ENCODE peak calls at places on chromosomes 2 and 18, in five cellular contexts. J is CD8-positive, alpha-beta T cell; R is astrocyte; K is neural progenitor cell; E is fibroblast of lung. Z is an unnamed sample. For H3K36me3, the result is how much of the 10 kb centered on the place peaks cover.

GRCh38 chr2:147076634-147077033 is 768.2 kb upstream of the ACVR2A start:
- DNase-seq in R (peak), E (peak), J (no peak), K (no peak), Z (peak)

GRCh38 chr2:170641961-170642360 is 73.2 kb upstream of the SP5 start:
- DNase-seq in J (no peak), E (no peak), R (no peak), K (no peak), Z (no peak)

GRCh38 chr2:169664978-169665930 is 29.0 kb downstream of the CFAP210 start:
- DNase-seq in K (no peak), J (no peak), E (no peak), R (peak), Z (no peak)

GRCh38 chr2:102815285-102815684 is 53.5 kb downstream of the TMEM182 start:
- DNase-seq in E (no peak), J (no peak), K (no peak), R (no peak), Z (no peak)

GRCh38 chr2:149399934-149400615 is 69.7 kb downstream of the LYPD6 start:
- DNase-seq in K (no peak), J (no peak), E (peak), R (no peak), Z (no peak)

GRCh38 chr2:200469708-200470600 is 39.9 kb downstream of the KCTD18 start:
- DNase-seq in J (no peak), E (no peak), K (peak), R (peak), Z (no peak)

GRCh38 chr2:180240774-180241173 is 233.7 kb upstream of the CWC22 start:
- DNase-seq in K (no peak), E (peak), J (no peak), R (no peak), Z (peak)

GRCh38 chr2:152443771-152444170 is 108.8 kb downstream of the FMNL2 start:
- DNase-seq in K (no peak), R (peak), J (no peak), E (peak), Z (no peak)

GRCh38 chr18:57267368-57267767 is 85.0 kb upstream of the ST8SIA3 start:
- DNase-seq in E (no peak), K (no peak), R (no peak), J (no peak), Z (no peak)

GRCh38 chr2:39737661-39738060 is 41.4 kb downstream of the THUMPD2 start:
- DNase-seq in R (peak), K (peak), J (no peak), E (peak), Z (peak)

GRCh38 chr2:172288603-172289002 is 138.8 kb upstream of the ITGA6 start:
- DNase-seq in J (peak), K (no peak), E (no peak), R (peak), Z (peak)

GRCh38 chr2:234677758-234678538 is 181.1 kb upstream of the ARL4C start:
- DNase-seq in E (peak), R (peak), J (no peak), K (no peak), Z (peak)

GRCh38 chr2:45329045-45329677 is 281.9 kb downstream of the SRBD1 start:
- DNase-seq in E (peak), K (peak), R (peak), J (no peak), Z (peak)

GRCh38 chr18:42915240-42915791 is 200.2 kb downstream of the RIT2 start:
- DNase-seq in J (no peak), K (peak), R (no peak), E (no peak), Z (no peak)

GRCh38 chr2:128276878-128277675 is 41.6 kb downstream of the HS6ST1 start:
- DNase-seq in J (no peak), R (peak), K (no peak), E (no peak), Z (no peak)

GRCh38 chr18:32891797-32892196 is 119.0 kb upstream of the KLHL14 start:
- DNase-seq in J (no peak), E (peak), R (no peak), K (no peak), Z (no peak)

GRCh38 chr2:44479127-44479887 is 117.6 kb downstream of the CAMKMT start:
- DNase-seq in J (peak), E (peak), R (peak), K (peak), Z (peak)

GRCh38 chr2:108637304-108637669 is 82.0 kb upstream of the RANBP2 start:
- DNase-seq in E (peak), R (peak), J (no peak), K (no peak), Z (peak)

GRCh38 chr2:106293379-106293778 is 99.3 kb upstream of the UXS1 start:
- DNase-seq in E (no peak), R (no peak), J (no peak), K (no peak), Z (no peak)

GRCh38 chr2:156653670-156654069 is 217.5 kb downstream of the GPD2 start:
- DNase-seq in E (peak), K (no peak), R (no peak), J (no peak), Z (peak)

GRCh38 chr2:177553176-177553909 is 160.8 kb downstream of the AGPS start:
- DNase-seq in E (no peak), K (no peak), J (no peak), R (no peak), Z (peak)

GRCh38 chr2:176552456-176553135 is 283.4 kb downstream of the MTX2 start:
- DNase-seq in E (peak), J (no peak), R (peak), K (no peak), Z (no peak)

GRCh38 chr2:19538411-19538963 is 180.1 kb upstream of the OSR1 start:
- DNase-seq in R (peak), J (no peak), E (peak), K (no peak), Z (peak)

GRCh38 chr18:44715245-44715644 is 34.6 kb downstream of the SETBP1 start:
- DNase-seq in R (peak), J (no peak), K (peak), E (peak), Z (peak)

GRCh38 chr2:157784169-157784822 is 91.8 kb downstream of the ACVR1 start:
- DNase-seq in K (no peak), E (peak), R (peak), J (no peak), Z (peak)

GRCh38 chr18:49021076-49021432 is 70.3 kb upstream of the SMAD7 start:
- DNase-seq in J (no peak), K (no peak), E (no peak), R (no peak), Z (no peak)

GRCh38 chr2:42092084-42092996 is 44.5 kb downstream of the PKDCC start:
- DNase-seq in E (no peak), K (peak), R (peak), J (no peak), Z (peak)

DNA sequence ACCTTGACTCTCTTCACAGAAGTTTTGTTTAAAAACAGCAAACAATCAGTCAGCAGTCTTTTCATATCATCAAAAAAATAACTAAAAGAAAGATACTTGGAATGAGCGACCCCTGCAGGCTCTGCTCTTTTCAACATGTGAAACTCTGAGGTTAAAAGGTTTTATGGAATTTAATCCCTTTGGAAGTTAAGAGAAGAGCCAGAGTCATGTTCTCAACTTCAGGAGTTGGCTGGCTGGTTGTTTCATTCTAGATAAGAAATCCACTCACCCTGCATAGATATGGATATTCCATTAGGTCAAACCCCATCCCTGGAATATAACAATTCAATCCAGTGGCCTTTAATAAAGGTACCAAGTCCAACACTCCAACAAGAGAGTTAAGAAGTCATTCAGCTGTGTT is 115.6 kb upstream of the RMDN2 start:
- DNase-seq in J (no peak), R (no peak), K (peak), E (peak), Z (peak)
- TF ChIP-seq CTCF in J (peak), R (peak), K (peak), E (peak), Z (peak)

GRCh38 chr2:20631617-20632307 is 19.1 kb downstream of the HS1BP3 start:
- DNase-seq in E (no peak), R (no peak), J (no peak), K (no peak), Z (no peak)
- H3K4me3 ChIP-seq in E (no peak), R (no peak), J (no peak), K (no peak), Z (no peak)

GRCh38 chr2:96342085-96342484 is 6.5 kb downstream of the NCAPH start:
- DNase-seq in K (no peak), R (peak), E (peak), J (peak), Z (peak)

GRCh38 chr2:96344011-96344410 is 8.4 kb downstream of the NCAPH start:
- DNase-seq in K (no peak), J (peak), R (peak), E (no peak), Z (no peak)

GRCh38 chr2:96341641-96342040 is 6.1 kb downstream of the NCAPH start:
- DNase-seq in R (no peak), E (no peak), J (no peak), K (no peak), Z (no peak)

GRCh38 chr2:96336873-96337272 is 1.3 kb downstream of the NCAPH start:
- DNase-seq in E (no peak), R (no peak), K (no peak), J (no peak), Z (no peak)

GRCh38 chr2:96340493-96341414 is 5.2 kb downstream of the NCAPH start:
- DNase-seq in J (no peak), K (no peak), R (no peak), E (no peak), Z (no peak)
- H3K36me3 ChIP-seq in J (under half), K (under half), R (under half), E (under half), Z (under half)

GRCh38 chr2:33212151-33212550 is 264.3 kb upstream of the RASGRP3 start:
- DNase-seq in K (no peak), J (no peak), R (peak), E (peak), Z (peak)
- TF ChIP-seq CTCF in K (no peak), J (no peak), R (no peak), E (no peak), Z (no peak)